ENCODE peak calls at places on chromosomes 1 and 21, in seven cellular contexts. One of them, this sample, is unnamed.

GRCh38 chr1:1068077-1068373 is 6.1 kb downstream of the RNF223 start:
- DNase-seq in NCI-H524 treated with DMSO at 0.1 percent for 48 hours: no peak
- DNase-seq in activated naive CD8-positive, alpha-beta T cell treated with anti-CD3 and anti-CD28 coated beads for 36 hours: no peak
- DNase-seq in stimulated activated CD8-positive, alpha-beta memory T cell treated with anti-CD3 and anti-CD28 coated beads, Interleukin-7, amount 100 ng/mL, for 1 hour: no peak
- DNase-seq in CD8-positive, alpha-beta memory T cell: no peak
- DNase-seq in Caki2: no peak
- DNase-seq in HEK293T: no peak
- DNase-seq in this sample: no peak

GRCh38 chr1:112808861-112809684 is 93.9 kb upstream of the PPM1J start:
- DNase-seq in Caki2: peak
- DNase-seq in activated naive CD8-positive, alpha-beta T cell treated with anti-CD3 and anti-CD28 coated beads for 36 hours: peak
- DNase-seq in stimulated activated CD8-positive, alpha-beta memory T cell treated with anti-CD3 and anti-CD28 coated beads, Interleukin-7, amount 100 ng/mL, for 1 hour: peak
- DNase-seq in HEK293T: peak
- DNase-seq in CD8-positive, alpha-beta memory T cell: peak
- DNase-seq in NCI-H524 treated with DMSO at 0.1 percent for 48 hours: no peak
- DNase-seq in this sample: peak

GRCh38 chr1:212498243-212498642 is 65.5 kb downstream of the NENF start:
- DNase-seq in HEK293T: no peak
- DNase-seq in activated naive CD8-positive, alpha-beta T cell treated with anti-CD3 and anti-CD28 coated beads for 36 hours: no peak
- DNase-seq in CD8-positive, alpha-beta memory T cell: no peak
- DNase-seq in Caki2: no peak
- DNase-seq in stimulated activated CD8-positive, alpha-beta memory T cell treated with anti-CD3 and anti-CD28 coated beads, Interleukin-7, amount 100 ng/mL, for 1 hour: no peak
- DNase-seq in NCI-H524 treated with DMSO at 0.1 percent for 48 hours: no peak
- DNase-seq in this sample: no peak

GRCh38 chr1:91872560-91873081 is 13.3 kb downstream of the TGFBR3 start:
- DNase-seq in activated naive CD8-positive, alpha-beta T cell treated with anti-CD3 and anti-CD28 coated beads for 36 hours: peak
- DNase-seq in Caki2: no peak
- DNase-seq in NCI-H524 treated with DMSO at 0.1 percent for 48 hours: no peak
- DNase-seq in CD8-positive, alpha-beta memory T cell: no peak
- DNase-seq in HEK293T: no peak
- DNase-seq in stimulated activated CD8-positive, alpha-beta memory T cell treated with anti-CD3 and anti-CD28 coated beads, Interleukin-7, amount 100 ng/mL, for 1 hour: no peak
- DNase-seq in this sample: no peak

GRCh38 chr1:110879758-110880606 is 7.0 kb downstream of the CD53 start:
- DNase-seq in CD8-positive, alpha-beta memory T cell: peak
- DNase-seq in NCI-H524 treated with DMSO at 0.1 percent for 48 hours: no peak
- DNase-seq in activated naive CD8-positive, alpha-beta T cell treated with anti-CD3 and anti-CD28 coated beads for 36 hours: peak
- DNase-seq in stimulated activated CD8-positive, alpha-beta memory T cell treated with anti-CD3 and anti-CD28 coated beads, Interleukin-7, amount 100 ng/mL, for 1 hour: peak
- DNase-seq in HEK293T: no peak
- DNase-seq in Caki2: no peak
- DNase-seq in this sample: no peak

GRCh38 chr1:58782308-58783089 is 1.3 kb downstream of the JUN start:
- DNase-seq in Caki2: peak
- DNase-seq in stimulated activated CD8-positive, alpha-beta memory T cell treated with anti-CD3 and anti-CD28 coated beads, Interleukin-7, amount 100 ng/mL, for 1 hour: peak
- DNase-seq in NCI-H524 treated with DMSO at 0.1 percent for 48 hours: no peak
- DNase-seq in HEK293T: peak
- DNase-seq in CD8-positive, alpha-beta memory T cell: peak
- DNase-seq in activated naive CD8-positive, alpha-beta T cell treated with anti-CD3 and anti-CD28 coated beads for 36 hours: peak
- DNase-seq in this sample: no peak

GRCh38 chr1:61358770-61359455 is 276.6 kb downstream of the NFIA start:
- DNase-seq in HEK293T: no peak
- DNase-seq in stimulated activated CD8-positive, alpha-beta memory T cell treated with anti-CD3 and anti-CD28 coated beads, Interleukin-7, amount 100 ng/mL, for 1 hour: no peak
- DNase-seq in CD8-positive, alpha-beta memory T cell: no peak
- DNase-seq in activated naive CD8-positive, alpha-beta T cell treated with anti-CD3 and anti-CD28 coated beads for 36 hours: no peak
- DNase-seq in Caki2: no peak
- DNase-seq in NCI-H524 treated with DMSO at 0.1 percent for 48 hours: no peak
- DNase-seq in this sample: no peak

GRCh38 chr1:110916669-110917306 is 43.8 kb downstream of the CD53 start:
- DNase-seq in CD8-positive, alpha-beta memory T cell: no peak
- DNase-seq in activated naive CD8-positive, alpha-beta T cell treated with anti-CD3 and anti-CD28 coated beads for 36 hours: peak
- DNase-seq in NCI-H524 treated with DMSO at 0.1 percent for 48 hours: no peak
- DNase-seq in Caki2: peak
- DNase-seq in HEK293T: no peak
- DNase-seq in stimulated activated CD8-positive, alpha-beta memory T cell treated with anti-CD3 and anti-CD28 coated beads, Interleukin-7, amount 100 ng/mL, for 1 hour: no peak
- DNase-seq in this sample: no peak

GRCh38 chr1:93552751-93553455 is 105.0 kb downstream of the FNBP1L start:
- DNase-seq in HEK293T: peak
- DNase-seq in CD8-positive, alpha-beta memory T cell: no peak
- DNase-seq in NCI-H524 treated with DMSO at 0.1 percent for 48 hours: peak
- DNase-seq in Caki2: peak
- DNase-seq in activated naive CD8-positive, alpha-beta T cell treated with anti-CD3 and anti-CD28 coated beads for 36 hours: no peak
- DNase-seq in stimulated activated CD8-positive, alpha-beta memory T cell treated with anti-CD3 and anti-CD28 coated beads, Interleukin-7, amount 100 ng/mL, for 1 hour: no peak
- DNase-seq in this sample: no peak

GRCh38 chr1:229318056-229318455 is 24.8 kb downstream of the CCSAP start:
- DNase-seq in HEK293T: no peak
- DNase-seq in CD8-positive, alpha-beta memory T cell: no peak
- DNase-seq in Caki2: no peak
- DNase-seq in NCI-H524 treated with DMSO at 0.1 percent for 48 hours: no peak
- DNase-seq in activated naive CD8-positive, alpha-beta T cell treated with anti-CD3 and anti-CD28 coated beads for 36 hours: no peak
- DNase-seq in stimulated activated CD8-positive, alpha-beta memory T cell treated with anti-CD3 and anti-CD28 coated beads, Interleukin-7, amount 100 ng/mL, for 1 hour: no peak
- DNase-seq in this sample: no peak

GRCh38 chr1:23452011-23452411 is 27.5 kb upstream of the TCEA3 start:
- DNase-seq in NCI-H524 treated with DMSO at 0.1 percent for 48 hours: no peak
- DNase-seq in HEK293T: no peak
- DNase-seq in stimulated activated CD8-positive, alpha-beta memory T cell treated with anti-CD3 and anti-CD28 coated beads, Interleukin-7, amount 100 ng/mL, for 1 hour: no peak
- DNase-seq in CD8-positive, alpha-beta memory T cell: peak
- DNase-seq in Caki2: no peak
- DNase-seq in activated naive CD8-positive, alpha-beta T cell treated with anti-CD3 and anti-CD28 coated beads for 36 hours: no peak
- DNase-seq in this sample: no peak

GRCh38 chr1:54378884-54379445 is 27.2 kb downstream of the SSBP3 start:
- DNase-seq in stimulated activated CD8-positive, alpha-beta memory T cell treated with anti-CD3 and anti-CD28 coated beads, Interleukin-7, amount 100 ng/mL, for 1 hour: no peak
- DNase-seq in NCI-H524 treated with DMSO at 0.1 percent for 48 hours: no peak
- DNase-seq in activated naive CD8-positive, alpha-beta T cell treated with anti-CD3 and anti-CD28 coated beads for 36 hours: no peak
- DNase-seq in Caki2: no peak
- DNase-seq in HEK293T: no peak
- DNase-seq in CD8-positive, alpha-beta memory T cell: no peak
- DNase-seq in this sample: no peak

GRCh38 chr1:218476385-218476784 is 131.2 kb downstream of the TGFB2 start:
- DNase-seq in activated naive CD8-positive, alpha-beta T cell treated with anti-CD3 and anti-CD28 coated beads for 36 hours: no peak
- DNase-seq in NCI-H524 treated with DMSO at 0.1 percent for 48 hours: no peak
- DNase-seq in CD8-positive, alpha-beta memory T cell: no peak
- DNase-seq in HEK293T: no peak
- DNase-seq in Caki2: peak
- DNase-seq in stimulated activated CD8-positive, alpha-beta memory T cell treated with anti-CD3 and anti-CD28 coated beads, Interleukin-7, amount 100 ng/mL, for 1 hour: no peak
- DNase-seq in this sample: no peak

GRCh38 chr1:231991231-231991630 is 364.6 kb downstream of the DISC1 start:
- DNase-seq in NCI-H524 treated with DMSO at 0.1 percent for 48 hours: no peak
- DNase-seq in stimulated activated CD8-positive, alpha-beta memory T cell treated with anti-CD3 and anti-CD28 coated beads, Interleukin-7, amount 100 ng/mL, for 1 hour: no peak
- DNase-seq in activated naive CD8-positive, alpha-beta T cell treated with anti-CD3 and anti-CD28 coated beads for 36 hours: no peak
- DNase-seq in Caki2: no peak
- DNase-seq in CD8-positive, alpha-beta memory T cell: no peak
- DNase-seq in HEK293T: no peak
- DNase-seq in this sample: no peak

GRCh38 chr1:52706941-52707926 is 9.1 kb upstream of the COA7 start:
- DNase-seq in HEK293T: no peak
- DNase-seq in stimulated activated CD8-positive, alpha-beta memory T cell treated with anti-CD3 and anti-CD28 coated beads, Interleukin-7, amount 100 ng/mL, for 1 hour: no peak
- DNase-seq in activated naive CD8-positive, alpha-beta T cell treated with anti-CD3 and anti-CD28 coated beads for 36 hours: no peak
- DNase-seq in NCI-H524 treated with DMSO at 0.1 percent for 48 hours: no peak
- DNase-seq in Caki2: no peak
- DNase-seq in CD8-positive, alpha-beta memory T cell: no peak
- DNase-seq in this sample: no peak

GRCh38 chr1:201552941-201553341 is 14.0 kb downstream of the NAV1 start:
- DNase-seq in Caki2: peak
- DNase-seq in activated naive CD8-positive, alpha-beta T cell treated with anti-CD3 and anti-CD28 coated beads for 36 hours: no peak
- DNase-seq in stimulated activated CD8-positive, alpha-beta memory T cell treated with anti-CD3 and anti-CD28 coated beads, Interleukin-7, amount 100 ng/mL, for 1 hour: no peak
- DNase-seq in HEK293T: no peak
- DNase-seq in CD8-positive, alpha-beta memory T cell: no peak
- DNase-seq in NCI-H524 treated with DMSO at 0.1 percent for 48 hours: no peak
- DNase-seq in this sample: no peak

GRCh38 chr1:82337635-82338034 is 536.9 kb downstream of the ADGRL2 start:
- DNase-seq in Caki2: no peak
- DNase-seq in stimulated activated CD8-positive, alpha-beta memory T cell treated with anti-CD3 and anti-CD28 coated beads, Interleukin-7, amount 100 ng/mL, for 1 hour: no peak
- DNase-seq in HEK293T: no peak
- DNase-seq in activated naive CD8-positive, alpha-beta T cell treated with anti-CD3 and anti-CD28 coated beads for 36 hours: no peak
- DNase-seq in NCI-H524 treated with DMSO at 0.1 percent for 48 hours: no peak
- DNase-seq in CD8-positive, alpha-beta memory T cell: no peak
- DNase-seq in this sample: no peak

GRCh38 chr1:163174524-163175437 is 27.9 kb downstream of the RGS5 start:
- DNase-seq in HEK293T: peak
- DNase-seq in activated naive CD8-positive, alpha-beta T cell treated with anti-CD3 and anti-CD28 coated beads for 36 hours: peak
- DNase-seq in CD8-positive, alpha-beta memory T cell: no peak
- DNase-seq in NCI-H524 treated with DMSO at 0.1 percent for 48 hours: peak
- DNase-seq in Caki2: peak
- DNase-seq in stimulated activated CD8-positive, alpha-beta memory T cell treated with anti-CD3 and anti-CD28 coated beads, Interleukin-7, amount 100 ng/mL, for 1 hour: no peak
- DNase-seq in this sample: peak

GRCh38 chr21:35559881-35560280 is 500.4 kb downstream of the SETD4 start:
- DNase-seq in NCI-H524 treated with DMSO at 0.1 percent for 48 hours: no peak
- DNase-seq in Caki2: no peak
- DNase-seq in activated naive CD8-positive, alpha-beta T cell treated with anti-CD3 and anti-CD28 coated beads for 36 hours: no peak
- DNase-seq in HEK293T: no peak
- DNase-seq in stimulated activated CD8-positive, alpha-beta memory T cell treated with anti-CD3 and anti-CD28 coated beads, Interleukin-7, amount 100 ng/mL, for 1 hour: no peak
- DNase-seq in CD8-positive, alpha-beta memory T cell: no peak
- DNase-seq in this sample: no peak

GRCh38 chr1:154406572-154406879 is 1.4 kb downstream of the IL6R start:
- DNase-seq in HEK293T: no peak
- DNase-seq in activated naive CD8-positive, alpha-beta T cell treated with anti-CD3 and anti-CD28 coated beads for 36 hours: no peak
- DNase-seq in Caki2: no peak
- DNase-seq in CD8-positive, alpha-beta memory T cell: no peak
- DNase-seq in stimulated activated CD8-positive, alpha-beta memory T cell treated with anti-CD3 and anti-CD28 coated beads, Interleukin-7, amount 100 ng/mL, for 1 hour: no peak
- DNase-seq in NCI-H524 treated with DMSO at 0.1 percent for 48 hours: no peak
- DNase-seq in this sample: no peak